ENCODE peak calls at places on chromosomes 7 and 10, in ten cellular contexts. One of them, this sample, is unnamed.
A peak's percentile ranks its signal among the peaks of the same experiment; 100 is the strongest.

GRCh38 chr10:122709971-122710370 is 10.3 kb upstream of the C10orf120 start:
- DNase-seq in effector memory CD4-positive, alpha-beta T cell: no peak
- DNase-seq in pancreas: no peak
- DNase-seq in AG09319: no peak
- DNase-seq in activated naive CD4-positive, alpha-beta T cell: no peak
- DNase-seq in ecto neural progenitor cell: no peak
- DNase-seq in PC-3: no peak
- DNase-seq in cardiac muscle cell: no peak
- DNase-seq in stimulated activated CD8-positive, alpha-beta memory T cell treated with anti-CD3 and anti-CD28 coated beads, Interleukin-12 subunit alpha, Interleukin-12 subunit beta, amount 100 ng/mL, for 1 hour: no peak
- DNase-seq in activated CD4-positive, alpha-beta T cell treated with anti-CD3 and anti-CD28 coated beads for 36 hours: no peak
- DNase-seq in this sample: no peak

GRCh38 chr10:118763202-118763988 is 8.6 kb upstream of the CACUL1 start:
- DNase-seq in effector memory CD4-positive, alpha-beta T cell: no peak
- DNase-seq in stimulated activated CD8-positive, alpha-beta memory T cell treated with anti-CD3 and anti-CD28 coated beads, Interleukin-12 subunit alpha, Interleukin-12 subunit beta, amount 100 ng/mL, for 1 hour: no peak
- DNase-seq in activated CD4-positive, alpha-beta T cell treated with anti-CD3 and anti-CD28 coated beads for 36 hours: no peak
- DNase-seq in activated naive CD4-positive, alpha-beta T cell: no peak
- DNase-seq in AG09319: no peak
- DNase-seq in pancreas: no peak
- DNase-seq in cardiac muscle cell: no peak
- DNase-seq in PC-3: no peak
- DNase-seq in ecto neural progenitor cell: no peak
- DNase-seq in this sample: no peak

GRCh38 chr7:73901823-73902597 is 41.1 kb downstream of the TMEM270 start:
- DNase-seq in AG09319: no peak
- DNase-seq in pancreas: no peak
- DNase-seq in effector memory CD4-positive, alpha-beta T cell: no peak
- DNase-seq in activated naive CD4-positive, alpha-beta T cell: no peak
- DNase-seq in ecto neural progenitor cell: no peak
- DNase-seq in cardiac muscle cell: no peak
- DNase-seq in PC-3: no peak
- DNase-seq in stimulated activated CD8-positive, alpha-beta memory T cell treated with anti-CD3 and anti-CD28 coated beads, Interleukin-12 subunit alpha, Interleukin-12 subunit beta, amount 100 ng/mL, for 1 hour: no peak
- DNase-seq in activated CD4-positive, alpha-beta T cell treated with anti-CD3 and anti-CD28 coated beads for 36 hours: no peak
- DNase-seq in this sample: no peak

GRCh38 chr10:120253131-120253530 is 203.9 kb upstream of the PLPP4 start:
- DNase-seq in ecto neural progenitor cell: no peak
- DNase-seq in activated naive CD4-positive, alpha-beta T cell: no peak
- DNase-seq in PC-3: peak; percentile 77
- DNase-seq in stimulated activated CD8-positive, alpha-beta memory T cell treated with anti-CD3 and anti-CD28 coated beads, Interleukin-12 subunit alpha, Interleukin-12 subunit beta, amount 100 ng/mL, for 1 hour: no peak
- DNase-seq in effector memory CD4-positive, alpha-beta T cell: no peak
- DNase-seq in AG09319: no peak
- DNase-seq in cardiac muscle cell: no peak
- DNase-seq in activated CD4-positive, alpha-beta T cell treated with anti-CD3 and anti-CD28 coated beads for 36 hours: no peak
- DNase-seq in pancreas: peak; percentile 47
- DNase-seq in this sample: no peak

GRCh38 chr10:101028446-101029244 is 2.3 kb downstream of the PDZD7 start:
- DNase-seq in ecto neural progenitor cell: no peak
- DNase-seq in effector memory CD4-positive, alpha-beta T cell: no peak
- DNase-seq in PC-3: no peak
- DNase-seq in cardiac muscle cell: no peak
- DNase-seq in activated CD4-positive, alpha-beta T cell treated with anti-CD3 and anti-CD28 coated beads for 36 hours: no peak
- DNase-seq in AG09319: no peak
- DNase-seq in pancreas: no peak
- DNase-seq in activated naive CD4-positive, alpha-beta T cell: no peak
- DNase-seq in stimulated activated CD8-positive, alpha-beta memory T cell treated with anti-CD3 and anti-CD28 coated beads, Interleukin-12 subunit alpha, Interleukin-12 subunit beta, amount 100 ng/mL, for 1 hour: no peak
- DNase-seq in this sample: no peak

GRCh38 chr10:110419265-110419664 is 78.4 kb upstream of the DUSP5 start:
- DNase-seq in activated CD4-positive, alpha-beta T cell treated with anti-CD3 and anti-CD28 coated beads for 36 hours: no peak
- DNase-seq in ecto neural progenitor cell: no peak
- DNase-seq in activated naive CD4-positive, alpha-beta T cell: no peak
- DNase-seq in cardiac muscle cell: no peak
- DNase-seq in pancreas: no peak
- DNase-seq in stimulated activated CD8-positive, alpha-beta memory T cell treated with anti-CD3 and anti-CD28 coated beads, Interleukin-12 subunit alpha, Interleukin-12 subunit beta, amount 100 ng/mL, for 1 hour: no peak
- DNase-seq in effector memory CD4-positive, alpha-beta T cell: no peak
- DNase-seq in PC-3: no peak
- DNase-seq in AG09319: no peak
- DNase-seq in this sample: no peak

GRCh38 chr10:36492590-36493510 is 632.5 kb upstream of the ANKRD30A start:
- DNase-seq in pancreas: no peak
- DNase-seq in AG09319: no peak
- DNase-seq in activated CD4-positive, alpha-beta T cell treated with anti-CD3 and anti-CD28 coated beads for 36 hours: no peak
- DNase-seq in ecto neural progenitor cell: no peak
- DNase-seq in PC-3: peak; percentile 99
- DNase-seq in effector memory CD4-positive, alpha-beta T cell: no peak
- DNase-seq in activated naive CD4-positive, alpha-beta T cell: no peak
- DNase-seq in stimulated activated CD8-positive, alpha-beta memory T cell treated with anti-CD3 and anti-CD28 coated beads, Interleukin-12 subunit alpha, Interleukin-12 subunit beta, amount 100 ng/mL, for 1 hour: no peak
- DNase-seq in cardiac muscle cell: peak; percentile 22
- DNase-seq in this sample: no peak

GRCh38 chr7:6453737-6454136 is 6.0 kb upstream of the DAGLB start:
- DNase-seq in ecto neural progenitor cell: no peak
- DNase-seq in pancreas: no peak
- DNase-seq in effector memory CD4-positive, alpha-beta T cell: no peak
- DNase-seq in PC-3: peak; percentile 92
- DNase-seq in AG09319: no peak
- DNase-seq in activated naive CD4-positive, alpha-beta T cell: no peak
- DNase-seq in activated CD4-positive, alpha-beta T cell treated with anti-CD3 and anti-CD28 coated beads for 36 hours: no peak
- DNase-seq in stimulated activated CD8-positive, alpha-beta memory T cell treated with anti-CD3 and anti-CD28 coated beads, Interleukin-12 subunit alpha, Interleukin-12 subunit beta, amount 100 ng/mL, for 1 hour: no peak
- DNase-seq in cardiac muscle cell: peak; percentile 35
- DNase-seq in this sample: no peak

GRCh38 chr10:24851595-24851994 is 100.8 kb downstream of the PRTFDC1 start:
- DNase-seq in ecto neural progenitor cell: no peak
- DNase-seq in cardiac muscle cell: peak; percentile 53
- DNase-seq in AG09319: no peak
- DNase-seq in stimulated activated CD8-positive, alpha-beta memory T cell treated with anti-CD3 and anti-CD28 coated beads, Interleukin-12 subunit alpha, Interleukin-12 subunit beta, amount 100 ng/mL, for 1 hour: no peak
- DNase-seq in activated naive CD4-positive, alpha-beta T cell: no peak
- DNase-seq in pancreas: no peak
- DNase-seq in effector memory CD4-positive, alpha-beta T cell: no peak
- DNase-seq in activated CD4-positive, alpha-beta T cell treated with anti-CD3 and anti-CD28 coated beads for 36 hours: no peak
- DNase-seq in PC-3: no peak
- DNase-seq in this sample: peak; percentile 65

GRCh38 chr10:57696641-57697040 is 571.1 kb downstream of the IPMK start:
- DNase-seq in stimulated activated CD8-positive, alpha-beta memory T cell treated with anti-CD3 and anti-CD28 coated beads, Interleukin-12 subunit alpha, Interleukin-12 subunit beta, amount 100 ng/mL, for 1 hour: no peak
- DNase-seq in activated CD4-positive, alpha-beta T cell treated with anti-CD3 and anti-CD28 coated beads for 36 hours: no peak
- DNase-seq in PC-3: peak; percentile 94
- DNase-seq in pancreas: no peak
- DNase-seq in activated naive CD4-positive, alpha-beta T cell: no peak
- DNase-seq in AG09319: peak; percentile 54
- DNase-seq in effector memory CD4-positive, alpha-beta T cell: no peak
- DNase-seq in ecto neural progenitor cell: no peak
- DNase-seq in cardiac muscle cell: peak; percentile 85
- DNase-seq in this sample: no peak

GRCh38 chr7:36047254-36047653 is 105.8 kb upstream of the EEPD1 start:
- DNase-seq in activated naive CD4-positive, alpha-beta T cell: no peak
- DNase-seq in cardiac muscle cell: peak; percentile 40
- DNase-seq in stimulated activated CD8-positive, alpha-beta memory T cell treated with anti-CD3 and anti-CD28 coated beads, Interleukin-12 subunit alpha, Interleukin-12 subunit beta, amount 100 ng/mL, for 1 hour: no peak
- DNase-seq in AG09319: no peak
- DNase-seq in ecto neural progenitor cell: no peak
- DNase-seq in PC-3: no peak
- DNase-seq in activated CD4-positive, alpha-beta T cell treated with anti-CD3 and anti-CD28 coated beads for 36 hours: no peak
- DNase-seq in effector memory CD4-positive, alpha-beta T cell: no peak
- DNase-seq in pancreas: no peak
- DNase-seq in this sample: no peak

GRCh38 chr7:45646996-45647411 is 72.8 kb downstream of the ADCY1 start:
- DNase-seq in activated naive CD4-positive, alpha-beta T cell: no peak
- DNase-seq in PC-3: no peak
- DNase-seq in cardiac muscle cell: no peak
- DNase-seq in effector memory CD4-positive, alpha-beta T cell: no peak
- DNase-seq in AG09319: no peak
- DNase-seq in activated CD4-positive, alpha-beta T cell treated with anti-CD3 and anti-CD28 coated beads for 36 hours: no peak
- DNase-seq in ecto neural progenitor cell: peak; percentile 39
- DNase-seq in pancreas: no peak
- DNase-seq in stimulated activated CD8-positive, alpha-beta memory T cell treated with anti-CD3 and anti-CD28 coated beads, Interleukin-12 subunit alpha, Interleukin-12 subunit beta, amount 100 ng/mL, for 1 hour: no peak
- DNase-seq in this sample: no peak

GRCh38 chr10:91378061-91378460 is 32.1 kb upstream of the HECTD2 start:
- DNase-seq in effector memory CD4-positive, alpha-beta T cell: no peak
- DNase-seq in pancreas: no peak
- DNase-seq in activated CD4-positive, alpha-beta T cell treated with anti-CD3 and anti-CD28 coated beads for 36 hours: peak; percentile 20
- DNase-seq in AG09319: no peak
- DNase-seq in activated naive CD4-positive, alpha-beta T cell: no peak
- DNase-seq in stimulated activated CD8-positive, alpha-beta memory T cell treated with anti-CD3 and anti-CD28 coated beads, Interleukin-12 subunit alpha, Interleukin-12 subunit beta, amount 100 ng/mL, for 1 hour: peak; percentile 12
- DNase-seq in cardiac muscle cell: peak; percentile 67
- DNase-seq in PC-3: peak; percentile 65
- DNase-seq in ecto neural progenitor cell: no peak
- DNase-seq in this sample: no peak

GRCh38 chr10:89513206-89513605 is 22.2 kb downstream of the SLC16A12 start:
- DNase-seq in cardiac muscle cell: no peak
- DNase-seq in AG09319: no peak
- DNase-seq in activated naive CD4-positive, alpha-beta T cell: no peak
- DNase-seq in effector memory CD4-positive, alpha-beta T cell: no peak
- DNase-seq in pancreas: no peak
- DNase-seq in activated CD4-positive, alpha-beta T cell treated with anti-CD3 and anti-CD28 coated beads for 36 hours: no peak
- DNase-seq in ecto neural progenitor cell: no peak
- DNase-seq in PC-3: no peak
- DNase-seq in stimulated activated CD8-positive, alpha-beta memory T cell treated with anti-CD3 and anti-CD28 coated beads, Interleukin-12 subunit alpha, Interleukin-12 subunit beta, amount 100 ng/mL, for 1 hour: no peak
- DNase-seq in this sample: no peak

GRCh38 chr10:100370976-100371706 is 24.1 kb downstream of the SCD start:
- DNase-seq in AG09319: no peak
- DNase-seq in cardiac muscle cell: peak; percentile 94
- DNase-seq in PC-3: peak; percentile 82
- DNase-seq in pancreas: peak; percentile 60
- DNase-seq in activated naive CD4-positive, alpha-beta T cell: peak; percentile 20
- DNase-seq in ecto neural progenitor cell: peak; percentile 85
- DNase-seq in effector memory CD4-positive, alpha-beta T cell: peak; percentile 12
- DNase-seq in activated CD4-positive, alpha-beta T cell treated with anti-CD3 and anti-CD28 coated beads for 36 hours: peak; percentile 83
- DNase-seq in stimulated activated CD8-positive, alpha-beta memory T cell treated with anti-CD3 and anti-CD28 coated beads, Interleukin-12 subunit alpha, Interleukin-12 subunit beta, amount 100 ng/mL, for 1 hour: no peak
- DNase-seq in this sample: peak; percentile 71

GRCh38 chr7:2981103-2981480 is 62.6 kb downstream of the CARD11 start:
- DNase-seq in AG09319: no peak
- DNase-seq in cardiac muscle cell: no peak
- DNase-seq in activated CD4-positive, alpha-beta T cell treated with anti-CD3 and anti-CD28 coated beads for 36 hours: no peak
- DNase-seq in ecto neural progenitor cell: no peak
- DNase-seq in stimulated activated CD8-positive, alpha-beta memory T cell treated with anti-CD3 and anti-CD28 coated beads, Interleukin-12 subunit alpha, Interleukin-12 subunit beta, amount 100 ng/mL, for 1 hour: no peak
- DNase-seq in activated naive CD4-positive, alpha-beta T cell: no peak
- DNase-seq in PC-3: no peak
- DNase-seq in effector memory CD4-positive, alpha-beta T cell: no peak
- DNase-seq in pancreas: no peak
- DNase-seq in this sample: no peak

GRCh38 chr10:46225597-46225996 is 61.2 kb upstream of the ANTXRL start:
- DNase-seq in pancreas: no peak
- DNase-seq in effector memory CD4-positive, alpha-beta T cell: no peak
- DNase-seq in PC-3: no peak
- DNase-seq in ecto neural progenitor cell: no peak
- DNase-seq in activated CD4-positive, alpha-beta T cell treated with anti-CD3 and anti-CD28 coated beads for 36 hours: no peak
- DNase-seq in activated naive CD4-positive, alpha-beta T cell: no peak
- DNase-seq in AG09319: no peak
- DNase-seq in cardiac muscle cell: no peak
- DNase-seq in stimulated activated CD8-positive, alpha-beta memory T cell treated with anti-CD3 and anti-CD28 coated beads, Interleukin-12 subunit alpha, Interleukin-12 subunit beta, amount 100 ng/mL, for 1 hour: no peak
- DNase-seq in this sample: no peak

GRCh38 chr10:129126955-129127354 is 340.1 kb upstream of the MGMT start:
- DNase-seq in cardiac muscle cell: no peak
- DNase-seq in effector memory CD4-positive, alpha-beta T cell: no peak
- DNase-seq in AG09319: no peak
- DNase-seq in stimulated activated CD8-positive, alpha-beta memory T cell treated with anti-CD3 and anti-CD28 coated beads, Interleukin-12 subunit alpha, Interleukin-12 subunit beta, amount 100 ng/mL, for 1 hour: no peak
- DNase-seq in ecto neural progenitor cell: peak; percentile 19
- DNase-seq in PC-3: no peak
- DNase-seq in pancreas: no peak
- DNase-seq in activated CD4-positive, alpha-beta T cell treated with anti-CD3 and anti-CD28 coated beads for 36 hours: no peak
- DNase-seq in activated naive CD4-positive, alpha-beta T cell: no peak
- DNase-seq in this sample: no peak

GRCh38 chr7:21616796-21617436 is 74.1 kb downstream of the DNAH11 start:
- DNase-seq in activated CD4-positive, alpha-beta T cell treated with anti-CD3 and anti-CD28 coated beads for 36 hours: no peak
- DNase-seq in pancreas: no peak
- DNase-seq in AG09319: no peak
- DNase-seq in stimulated activated CD8-positive, alpha-beta memory T cell treated with anti-CD3 and anti-CD28 coated beads, Interleukin-12 subunit alpha, Interleukin-12 subunit beta, amount 100 ng/mL, for 1 hour: no peak
- DNase-seq in PC-3: peak; percentile 83
- DNase-seq in cardiac muscle cell: peak; percentile 55
- DNase-seq in ecto neural progenitor cell: no peak
- DNase-seq in activated naive CD4-positive, alpha-beta T cell: no peak
- DNase-seq in effector memory CD4-positive, alpha-beta T cell: no peak
- DNase-seq in this sample: no peak

GRCh38 chr7:137882261-137882668 is 35.5 kb upstream of the DGKI start:
- DNase-seq in PC-3: peak; percentile 94
- DNase-seq in activated naive CD4-positive, alpha-beta T cell: no peak
- DNase-seq in cardiac muscle cell: peak; percentile 94
- DNase-seq in effector memory CD4-positive, alpha-beta T cell: no peak
- DNase-seq in stimulated activated CD8-positive, alpha-beta memory T cell treated with anti-CD3 and anti-CD28 coated beads, Interleukin-12 subunit alpha, Interleukin-12 subunit beta, amount 100 ng/mL, for 1 hour: no peak
- DNase-seq in ecto neural progenitor cell: no peak
- DNase-seq in AG09319: peak; percentile 81
- DNase-seq in pancreas: no peak
- DNase-seq in activated CD4-positive, alpha-beta T cell treated with anti-CD3 and anti-CD28 coated beads for 36 hours: peak; percentile 60
- DNase-seq in this sample: no peak